ENCODE peak calls at places on chromosomes 6 and 20, in ten cellular contexts. S is pancreas, U is epithelial cell of proximal tubule, I is uterus, Y is HFF-Myc, W is HFFc6, G is lower leg skin, F is esophagus squamous epithelium, K is GM13977, Z is fibroblast of the aortic adventitia. T is an unnamed sample.
A peak's percentile ranks its signal among the peaks of the same experiment; 100 is the strongest.

GRCh38 chr6:134676307-134677281 is 273.3 kb downstream of the ALDH8A1 start:
- DNase-seq in S (no peak), U (peak; percentile 98), I (no peak), Y (peak; percentile 4), W (no peak), G (no peak), F (no peak), K (no peak), Z (no peak), T (no peak)

GRCh38 chr6:1436334-1437306 is 47.2 kb downstream of the FOXF2 start:
- DNase-seq in S (no peak), U (peak; percentile 19), I (no peak), Y (peak; percentile 56), W (peak; percentile 70), G (no peak), F (no peak), K (peak; percentile 86), Z (peak; percentile 86), T (peak; percentile 53)

GRCh38 chr6:167688123-167688522 is 138.6 kb upstream of the AFDN start:
- DNase-seq in S (no peak), U (no peak), I (no peak), Y (no peak), W (no peak), G (no peak), F (no peak), K (no peak), Z (no peak), T (no peak)

GRCh38 chr6:43738267-43738676 is 31.7 kb upstream of the VEGFA start:
- DNase-seq in S (no peak), U (no peak), I (no peak), Y (no peak), W (no peak), G (peak; percentile 34), F (no peak), K (no peak), Z (no peak), T (no peak)

GRCh38 chr6:36285797-36286196 is 15.9 kb downstream of the PNPLA1 start:
- DNase-seq in S (no peak), U (no peak), I (no peak), Y (no peak), W (no peak), G (no peak), F (no peak), K (no peak), Z (no peak), T (no peak)

GRCh38 chr6:134873500-134874388 is 76.2 kb downstream of the ALDH8A1 start:
- DNase-seq in S (no peak), U (no peak), I (no peak), Y (no peak), W (no peak), G (no peak), F (no peak), K (no peak), Z (no peak), T (no peak)

GRCh38 chr20:59398552-59399265 is 98.3 kb downstream of the EDN3 start:
- DNase-seq in S (no peak), U (no peak), I (no peak), Y (no peak), W (no peak), G (no peak), F (no peak), K (no peak), Z (no peak), T (no peak)

GRCh38 chr6:145898376-145898775 is 65.8 kb downstream of the SHPRH start:
- DNase-seq in S (no peak), U (no peak), I (no peak), Y (no peak), W (no peak), G (no peak), F (no peak), K (no peak), Z (no peak), T (peak; percentile 6)

GRCh38 chr6:101401792-101402617 is 8.5 kb downstream of the GRIK2 start:
- DNase-seq in S (no peak), U (no peak), I (no peak), Y (no peak), W (no peak), G (no peak), F (no peak), K (no peak), Z (no peak), T (no peak)

GRCh38 chr20:3728876-3729275 is 3.6 kb upstream of the HSPA12B start:
- DNase-seq in S (no peak), U (no peak), I (no peak), Y (no peak), W (no peak), G (no peak), F (no peak), K (no peak), Z (no peak), T (no peak)

GRCh38 chr20:3970016-3970415 is 45.3 kb downstream of the RNF24 start:
- DNase-seq in S (no peak), U (no peak), I (no peak), Y (no peak), W (no peak), G (no peak), F (no peak), K (no peak), Z (no peak), T (no peak)

GRCh38 chr6:151765444-151765886 is 42.0 kb upstream of the ESR1 start:
- DNase-seq in S (no peak), U (peak; percentile 27), I (peak; percentile 75), Y (peak; percentile 72), W (peak; percentile 86), G (no peak), F (no peak), K (peak; percentile 66), Z (peak; percentile 97), T (peak; percentile 50)

GRCh38 chr6:160455484-160456213 is 107.5 kb downstream of the SLC22A3 start:
- DNase-seq in S (peak; percentile 78), U (no peak), I (peak; percentile 70), Y (no peak), W (peak; percentile 41), G (peak; percentile 92), F (no peak), K (peak; percentile 58), Z (peak; percentile 78), T (peak; percentile 70)

GRCh38 chr6:41553405-41553999 is 7.3 kb downstream of the FOXP4 start:
- DNase-seq in S (no peak), U (no peak), I (no peak), Y (no peak), W (no peak), G (no peak), F (no peak), K (no peak), Z (no peak), T (no peak)

GRCh38 chr6:45655630-45656422 is 278.1 kb upstream of the SUPT3H start:
- DNase-seq in S (no peak), U (peak; percentile 98), I (no peak), Y (peak; percentile 94), W (peak; percentile 99), G (peak; percentile 67), F (no peak), K (no peak), Z (peak; percentile 98), T (no peak)
- TF ChIP-seq CTCF in S (no peak), U (no peak), I (no peak), Y (no peak), W (no peak), G (no peak), F (no peak), K (no peak), Z (no peak), T (no peak)

GRCh38 chr20:872855-873520 is 39.5 kb downstream of the FAM110A start:
- DNase-seq in S (no peak), U (no peak), I (no peak), Y (no peak), W (no peak), G (no peak), F (no peak), K (no peak), Z (no peak), T (peak; percentile 20)
- TF ChIP-seq CTCF in S (no peak), U (no peak), I (no peak), Y (no peak), W (no peak), G (no peak), F (no peak), K (no peak), Z (no peak), T (no peak)

GRCh38 chr6:8888468-8888867 is 453.1 kb upstream of the SLC35B3 start:
- DNase-seq in S (no peak), U (no peak), I (no peak), Y (no peak), W (no peak), G (no peak), F (no peak), K (peak; percentile 47), Z (no peak), T (no peak)
- TF ChIP-seq CTCF in S (peak; percentile 9), U (peak; percentile 60), I (no peak), Y (peak; percentile 8), W (peak; percentile 59), G (no peak), F (peak; percentile 24), K (peak; percentile 39), Z (no peak), T (no peak)

GRCh38 chr6:107690546-107690863 is 133.6 kb downstream of the SCML4 start:
- DNase-seq in S (no peak), U (no peak), I (peak; percentile 53), Y (no peak), W (no peak), G (peak; percentile 7), F (no peak), K (no peak), Z (no peak), T (no peak)

GRCh38 chr6:107689190-107689589 is 134.9 kb downstream of the SCML4 start:
- DNase-seq in S (no peak), U (no peak), I (no peak), Y (no peak), W (no peak), G (peak; percentile 20), F (no peak), K (no peak), Z (no peak), T (no peak)

GRCh38 chr6:107692351-107692750 is 131.8 kb downstream of the SCML4 start:
- DNase-seq in S (no peak), U (no peak), I (no peak), Y (no peak), W (peak; percentile 54), G (peak; percentile 14), F (no peak), K (no peak), Z (peak; percentile 77), T (no peak)

GRCh38 chr6:107690864-107691661 is 133.1 kb downstream of the SCML4 start:
- DNase-seq in S (no peak), U (no peak), I (peak; percentile 73), Y (no peak), W (peak; percentile 58), G (peak; percentile 66), F (no peak), K (no peak), Z (peak; percentile 94), T (no peak)

DNA sequence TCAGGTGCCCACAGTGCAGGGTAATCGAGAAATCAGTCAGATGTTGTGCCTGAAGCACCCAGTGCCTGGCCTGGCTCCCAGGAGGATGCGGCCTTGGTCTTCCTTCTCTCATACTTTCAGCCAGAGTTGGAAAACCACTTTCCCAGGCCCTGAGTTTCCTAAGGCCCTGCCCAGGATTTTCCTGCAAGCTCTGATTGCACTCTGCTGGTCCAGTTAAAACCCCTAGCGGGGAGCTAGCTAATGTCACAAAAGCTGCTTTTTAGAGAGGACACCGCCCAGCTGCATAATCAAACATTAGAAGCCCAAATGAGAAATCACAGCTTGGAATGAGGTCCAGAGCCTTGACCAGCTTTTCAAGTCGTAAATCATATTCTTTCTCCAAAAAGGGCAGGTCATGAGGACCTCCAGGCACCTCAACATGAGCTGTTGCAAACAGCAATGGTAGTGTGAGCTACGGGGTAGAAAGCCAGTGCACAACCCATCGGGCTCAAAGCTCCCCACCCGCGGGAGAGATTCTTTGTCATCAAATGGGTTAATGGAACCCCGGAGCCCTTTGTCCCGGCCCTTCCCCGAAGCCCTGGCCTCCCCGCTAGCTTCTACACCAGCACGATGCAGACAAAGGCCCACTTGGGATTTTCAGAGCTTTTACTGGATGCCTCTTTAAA is 134.1 kb downstream of the SCML4 start:
- DNase-seq in S (no peak), U (no peak), I (peak; percentile 49), Y (no peak), W (no peak), G (peak; percentile 79), F (no peak), K (no peak), Z (peak; percentile 73), T (no peak)
- TF ChIP-seq CTCF in S (no peak), U (no peak), I (no peak), Y (no peak), W (no peak), G (no peak), F (no peak), K (no peak), Z (peak; percentile 47), T (no peak)